ENCODE peak calls at places on chromosomes 16 and 17, in five cellular contexts. X, M, N, C and K are unnamed samples.

GRCh38 chr17:63446981-63447687 is 1.0 kb upstream of the CYB561 start:
- DNase-seq in X (peak; percentile 18), M (no peak), N (no peak), C (no peak), K (peak; percentile 69)

GRCh38 chr16:15748654-15749053 is 98.6 kb downstream of the NDE1 start:
- DNase-seq in X (no peak), M (no peak), N (no peak), C (no peak), K (no peak)

GRCh38 chr16:84561291-84561690 is 56.6 kb downstream of the COTL1 start:
- DNase-seq in X (no peak), M (no peak), N (no peak), C (no peak), K (no peak)

GRCh38 chr16:75011634-75012307 is 12.9 kb downstream of the ZNRF1 start:
- DNase-seq in X (no peak), M (peak; percentile 9), N (peak; percentile 41), C (peak; percentile 23), K (no peak)

GRCh38 chr17:20087538-20088250 is 78.5 kb downstream of the SPECC1 start:
- DNase-seq in X (no peak), M (no peak), N (no peak), C (no peak), K (no peak)

GRCh38 chr16:22191966-22192260 is 14.2 kb upstream of the EEF2K start:
- DNase-seq in X (no peak), M (no peak), N (no peak), C (no peak), K (no peak)

GRCh38 chr17:78131172-78132085 is 858 bp downstream of the TMC8 start:
- DNase-seq in X (peak; percentile 51), M (no peak), N (no peak), C (no peak), K (no peak)

GRCh38 chr16:80718480-80719220 is 85.7 kb downstream of the CDYL2 start:
- DNase-seq in X (no peak), M (no peak), N (no peak), C (no peak), K (peak; percentile 45)

GRCh38 chr17:76382305-76382802 is 2.1 kb upstream of the SPHK1 start:
- DNase-seq in X (no peak), M (no peak), N (no peak), C (no peak), K (no peak)

GRCh38 chr17:1724869-1725641 is 551 bp downstream of the WDR81 start:
- DNase-seq in X (no peak), M (no peak), N (peak; percentile 69), C (no peak), K (no peak)

GRCh38 chr16:63289834-63290460 is 1253.7 kb upstream of the CDH8 start:
- DNase-seq in X (no peak), M (peak; percentile 59), N (no peak), C (peak; percentile 73), K (no peak)

GRCh38 chr17:61053469-61053868 is 346.2 kb upstream of the TBX2 start:
- DNase-seq in X (no peak), M (no peak), N (no peak), C (no peak), K (peak; percentile 36)

GRCh38 chr17:72726936-72727335 is 365.6 kb downstream of the SLC39A11 start:
- DNase-seq in X (no peak), M (no peak), N (no peak), C (peak; percentile 37), K (no peak)

GRCh38 chr17:79651751-79652150 is 40.9 kb upstream of the RBFOX3 start:
- DNase-seq in X (no peak), M (no peak), N (no peak), C (no peak), K (no peak)

GRCh38 chr17:75765981-75766380 is 989 bp upstream of the GALK1 start:
- DNase-seq in X (no peak), M (no peak), N (no peak), C (no peak), K (no peak)

GRCh38 chr16:11123666-11124065 is 132.3 kb downstream of the SOCS1 start:
- DNase-seq in X (no peak), M (no peak), N (no peak), C (no peak), K (no peak)

GRCh38 chr16:69267633-69268032 is 43.5 kb upstream of the VPS4A start:
- DNase-seq in X (no peak), M (no peak), N (no peak), C (no peak), K (no peak)

GRCh38 chr16:1573301-1573700 is 38.6 kb downstream of the IFT140 start:
- DNase-seq in X (no peak), M (no peak), N (no peak), C (no peak), K (no peak)

GRCh38 chr16:49788936-49789335 is 67.0 kb downstream of the ZNF423 start:
- DNase-seq in X (no peak), M (no peak), N (no peak), C (no peak), K (no peak)

GRCh38 chr16:66996324-66996982 is 8.1 kb downstream of the CES4A start:
- DNase-seq in X (no peak), M (no peak), N (no peak), C (peak; percentile 61), K (no peak)

GRCh38 chr16:4696172-4696904 is 3.0 kb downstream of the NUDT16L1 start:
- DNase-seq in X (no peak), M (no peak), N (no peak), C (no peak), K (no peak)

GRCh38 chr17:19533718-19534561 is at the start of gene SLC47A1:
- DNase-seq in X (peak; percentile 20), M (peak; percentile 23), N (no peak), C (peak; percentile 23), K (no peak)

GRCh38 chr16:14301150-14302030 is 230.3 kb downstream of the MRTFB start:
- DNase-seq in X (peak; percentile 24), M (no peak), N (no peak), C (peak; percentile 45), K (no peak)

GRCh38 chr16:720507-720989 is 398 bp upstream of the ANTKMT start:
- DNase-seq in X (no peak), M (peak; percentile 49), N (peak; percentile 30), C (peak; percentile 93), K (no peak)

GRCh38 chr16:10679921-10680320 is 14.8 kb downstream of the TEKT5 start:
- DNase-seq in X (no peak), M (no peak), N (no peak), C (no peak), K (no peak)

GRCh38 chr17:64148017-64148631 is 18.2 kb upstream of the ERN1 start:
- DNase-seq in X (no peak), M (no peak), N (no peak), C (no peak), K (no peak)

GRCh38 chr17:16287563-16288027 is 65.7 kb downstream of the CENPV start:
- DNase-seq in X (no peak), M (peak; percentile 16), N (no peak), C (peak; percentile 33), K (no peak)

GRCh38 chr16:81626181-81626674 is 152.9 kb upstream of the PLCG2 start:
- DNase-seq in X (no peak), M (no peak), N (no peak), C (peak; percentile 24), K (no peak)

GRCh38 chr17:83051423-83052240 is 27.8 kb upstream of the METRNL start:
- DNase-seq in X (peak; percentile 99), M (peak; percentile 98), N (peak; percentile 99), C (peak; percentile 98), K (no peak)

GRCh38 chr17:68533887-68534700 is 21.9 kb downstream of the PRKAR1A start:
- DNase-seq in X (no peak), M (no peak), N (no peak), C (no peak), K (no peak)

GRCh38 chr16:80407265-80407987 is 133.4 kb upstream of the DYNLRB2 start:
- DNase-seq in X (no peak), M (no peak), N (no peak), C (no peak), K (no peak)

GRCh38 chr17:66348605-66349165 is 46.3 kb downstream of the PRKCA start:
- DNase-seq in X (no peak), M (peak; percentile 25), N (no peak), C (peak; percentile 81), K (peak; percentile 39)

GRCh38 chr17:57370051-57370581 is 113.8 kb downstream of the MSI2 start:
- DNase-seq in X (no peak), M (peak; percentile 84), N (no peak), C (peak; percentile 83), K (no peak)

GRCh38 chr17:40329981-40330794 is 21.2 kb downstream of the RARA start:
- DNase-seq in X (no peak), M (no peak), N (no peak), C (no peak), K (no peak)

GRCh38 chr17:47823519-47823918 is 1.9 kb upstream of the OSBPL7 start:
- DNase-seq in X (no peak), M (no peak), N (no peak), C (no peak), K (no peak)

GRCh38 chr17:7789131-7789530 is 44.9 kb upstream of the KDM6B start:
- DNase-seq in X (no peak), M (no peak), N (no peak), C (no peak), K (no peak)

GRCh38 chr16:68395806-68396205 is 52.5 kb downstream of the SMPD3 start:
- DNase-seq in X (no peak), M (no peak), N (no peak), C (no peak), K (no peak)

GRCh38 chr16:10921536-10922327 is 20.5 kb downstream of the DEXI start:
- DNase-seq in X (no peak), M (no peak), N (no peak), C (no peak), K (no peak)